ENCODE peak calls at places on chromosomes 11 and 22, in four cellular contexts. E, F, G and M are unnamed samples.

GRCh38 chr22:21646608-21647590 is 4.8 kb downstream of the SDF2L1 start:
- ATAC-seq in E (no peak), G (peak), F (peak), M (peak)

GRCh38 chr11:102783720-102784119 is 3.3 kb upstream of the MMP10 start:
- ATAC-seq in F (no peak), E (no peak), G (no peak), M (no peak)

GRCh38 chr22:34036936-34037335 is 116.7 kb upstream of the LARGE1 start:
- ATAC-seq in E (no peak), G (no peak), F (no peak), M (no peak)

GRCh38 chr11:62850911-62851806 is 11.8 kb upstream of the WDR74 start:
- ATAC-seq in E (no peak), F (no peak), G (no peak), M (no peak)

GRCh38 chr11:14315130-14315529 is 43.9 kb downstream of the RRAS2 start:
- ATAC-seq in F (no peak), G (no peak), E (no peak), M (no peak)

GRCh38 chr22:35037089-35037488 is 28.9 kb upstream of the ISX start:
- ATAC-seq in G (no peak), E (no peak), F (no peak), M (no peak)

GRCh38 chr11:66211100-66211499 is 57.3 kb upstream of the RAB1B start:
- ATAC-seq in F (no peak), E (no peak), G (no peak), M (no peak)

GRCh38 chr22:30694638-30695350 is at the start of gene OSBP2:
- ATAC-seq in F (peak), E (peak), G (peak), M (peak)

GRCh38 chr11:2387266-2387982 is 10.3 kb downstream of the CD81 start:
- ATAC-seq in E (peak), G (no peak), F (no peak), M (peak)

GRCh38 chr11:86161373-86162255 is 82.9 kb upstream of the EED start:
- ATAC-seq in F (no peak), E (no peak), G (no peak), M (no peak)

GRCh38 chr11:131867457-131868257 is 497.2 kb downstream of the NTM start:
- ATAC-seq in G (no peak), E (no peak), F (no peak), M (no peak)

GRCh38 chr11:124440608-124441007 is 4.9 kb downstream of the OR8B8 start:
- ATAC-seq in E (no peak), G (no peak), F (no peak), M (no peak)

GRCh38 chr22:27213291-27213690 is 555.9 kb downstream of the MIAT start:
- ATAC-seq in G (no peak), F (no peak), E (no peak), M (no peak)

GRCh38 chr22:25102722-25103121 is 96.9 kb upstream of the CRYBB3 start:
- ATAC-seq in G (no peak), E (no peak), F (no peak), M (no peak)

GRCh38 chr11:63503492-63503891 is 2.4 kb upstream of the LGALS12 start:
- ATAC-seq in E (no peak), G (no peak), F (no peak), M (no peak)

GRCh38 chr22:20243176-20243544 is 25.0 kb downstream of the RTN4R start:
- ATAC-seq in F (no peak), E (no peak), G (no peak), M (no peak)

GRCh38 chr22:38863531-38864131 is 8.4 kb downstream of the CBX6 start:
- ATAC-seq in F (no peak), G (no peak), E (no peak), M (peak)

GRCh38 chr11:75492181-75492820 is 33.4 kb downstream of the GDPD5 start:
- ATAC-seq in G (peak), F (peak), E (peak), M (peak)

GRCh38 chr11:77130763-77131513 is 2.9 kb downstream of the MYO7A start:
- ATAC-seq in G (no peak), E (no peak), F (no peak), M (no peak)

GRCh38 chr11:69101792-69102152 is 53.0 kb downstream of the TPCN2 start:
- ATAC-seq in F (no peak), G (no peak), E (no peak), M (no peak)

GRCh38 chr11:130452941-130453340 is 4.5 kb downstream of the ADAMTS15 start:
- ATAC-seq in G (no peak), E (no peak), F (no peak), M (no peak)

GRCh38 chr11:110479445-110480101 is 49.8 kb downstream of the FDX1 start:
- ATAC-seq in G (no peak), F (no peak), E (no peak), M (no peak)

GRCh38 chr11:116642481-116642880 is 130.3 kb downstream of the BUD13 start:
- ATAC-seq in G (no peak), F (no peak), E (no peak), M (no peak)

GRCh38 chr11:1854132-1854948 is 1.5 kb downstream of the LSP1 start:
- ATAC-seq in E (peak), F (no peak), G (no peak), M (peak)

GRCh38 chr22:42922374-42923177 is 65.5 kb upstream of the ARFGAP3 start:
- ATAC-seq in F (no peak), E (no peak), G (peak), M (no peak)

GRCh38 chr11:14451825-14452224 is 47.8 kb downstream of the COPB1 start:
- ATAC-seq in F (no peak), E (no peak), G (no peak), M (no peak)

GRCh38 chr22:33871935-33872334 is 48.3 kb downstream of the LARGE1 start:
- ATAC-seq in G (no peak), E (no peak), F (no peak), M (no peak)

GRCh38 chr22:20494978-20495860 is at the start of gene KLHL22:
- ATAC-seq in G (peak), E (peak), F (peak), M (peak)

GRCh38 chr11:72641522-72641899 is 32.7 kb downstream of the PDE2A start:
- ATAC-seq in F (no peak), G (no peak), E (no peak), M (no peak)

GRCh38 chr11:126407682-126408288 is 52.3 kb downstream of the ST3GAL4 start:
- ATAC-seq in G (no peak), F (no peak), E (no peak), M (no peak)

GRCh38 chr11:36347384-36347906 is 51.4 kb downstream of the PRR5L start:
- ATAC-seq in G (no peak), E (no peak), F (no peak), M (peak)

GRCh38 chr11:2980168-2980840 is 11.8 kb downstream of the NAP1L4 start:
- ATAC-seq in G (no peak), E (no peak), F (no peak), M (no peak)

GRCh38 chr22:45254388-45254787 is 13.7 kb upstream of the KIAA0930 start:
- ATAC-seq in G (no peak), F (no peak), E (no peak), M (peak)

GRCh38 chr11:13868710-13869403 is 93.7 kb upstream of the SPON1 start:
- ATAC-seq in G (peak), F (peak), E (peak), M (peak)

GRCh38 chr22:19715286-19715939 is 1.1 kb downstream of the SEPTIN5 start:
- ATAC-seq in E (no peak), G (no peak), F (no peak), M (no peak)

GRCh38 chr11:116826751-116827431 is 2.8 kb upstream of the APOC3 start:
- ATAC-seq in E (no peak), G (no peak), F (no peak), M (no peak)

GRCh38 chr11:60242607-60243292 is at the start of gene MS4A4E:
- ATAC-seq in E (no peak), F (no peak), G (no peak), M (no peak)